ENCODE peak calls at places on chromosomes 2 and 18, in ten cellular contexts. H is heart left ventricle, F is thoracic aorta, L is LoVo, P is stomach, R is HTR-8/SVneo, X is GM12864, Q is astrocyte of the spinal cord, G is T-cell, S is Right ventricle myocardium superior. T is an unnamed sample.

GRCh38 chr2:109209941-109210340 is 80.9 kb downstream of the SH3RF3 start:
- DNase-seq in H (no peak), F (no peak), L (no peak), P (no peak), R (no peak), X (no peak), Q (no peak), G (no peak), S (no peak), T (no peak)

GRCh38 chr2:11419781-11420180 is 46.2 kb downstream of the E2F6 start:
- DNase-seq in H (peak), F (no peak), L (no peak), P (no peak), R (no peak), X (no peak), Q (no peak), G (no peak), S (no peak), T (peak)

GRCh38 chr2:106144621-106145331 is 49.3 kb downstream of the UXS1 start:
- DNase-seq in H (no peak), F (no peak), L (no peak), P (no peak), R (no peak), X (no peak), Q (peak), G (peak), S (no peak), T (no peak)

GRCh38 chr18:36688020-36688965 is 140.5 kb downstream of the TPGS2 start:
- DNase-seq in H (peak), F (peak), L (peak), P (peak), R (peak), X (no peak), Q (peak), G (peak), S (no peak), T (peak)

GRCh38 chr2:198219292-198219691 is 414.9 kb downstream of the PLCL1 start:
- DNase-seq in H (no peak), F (no peak), L (no peak), P (no peak), R (no peak), X (no peak), Q (no peak), G (no peak), S (no peak), T (no peak)

GRCh38 chr2:236676131-236676873 is 106.7 kb downstream of the ACKR3 start:
- DNase-seq in H (peak), F (no peak), L (no peak), P (no peak), R (no peak), X (no peak), Q (peak), G (no peak), S (no peak), T (peak)

GRCh38 chr2:148653437-148653836 is 8.9 kb downstream of the EPC2 start:
- DNase-seq in H (no peak), F (no peak), L (no peak), P (no peak), R (no peak), X (no peak), Q (no peak), G (no peak), S (no peak), T (no peak)

GRCh38 chr2:85537600-85538506 is 1.1 kb upstream of the MAT2A start:
- DNase-seq in H (peak), F (no peak), L (peak), P (peak), R (peak), X (no peak), Q (no peak), G (no peak), S (peak), T (peak)

GRCh38 chr2:73408198-73408597 is 22.6 kb downstream of the ALMS1 start:
- DNase-seq in H (no peak), F (no peak), L (no peak), P (no peak), R (no peak), X (no peak), Q (no peak), G (no peak), S (no peak), T (no peak)

GRCh38 chr2:217934321-217935131 is 68.3 kb downstream of the TNS1 start:
- DNase-seq in H (peak), F (no peak), L (no peak), P (no peak), R (peak), X (no peak), Q (peak), G (no peak), S (peak), T (peak)

GRCh38 chr18:60684843-60685513 is 312.4 kb upstream of the MC4R start:
- DNase-seq in H (no peak), F (no peak), L (peak), P (no peak), R (no peak), X (no peak), Q (peak), G (no peak), S (no peak), T (peak)

GRCh38 chr2:128619471-128620325 is 301.0 kb upstream of the HS6ST1 start:
- DNase-seq in H (no peak), F (no peak), L (no peak), P (no peak), R (no peak), X (no peak), Q (no peak), G (no peak), S (peak), T (no peak)

GRCh38 chr2:239220976-239221375 is 179.8 kb downstream of the HDAC4 start:
- DNase-seq in H (no peak), F (no peak), L (no peak), P (peak), R (no peak), X (no peak), Q (no peak), G (no peak), S (no peak), T (no peak)

GRCh38 chr18:55422456-55423185 is 165.4 kb downstream of the TCF4 start:
- DNase-seq in H (peak), F (no peak), L (no peak), P (no peak), R (no peak), X (no peak), Q (peak), G (no peak), S (peak), T (peak)

GRCh38 chr18:34893239-34893638 is 148.0 kb upstream of the MAPRE2 start:
- DNase-seq in H (no peak), F (no peak), L (no peak), P (no peak), R (no peak), X (no peak), Q (no peak), G (no peak), S (no peak), T (no peak)

GRCh38 chr2:234678721-234679120 is 181.8 kb upstream of the ARL4C start:
- DNase-seq in H (no peak), F (no peak), L (no peak), P (no peak), R (no peak), X (no peak), Q (peak), G (no peak), S (no peak), T (peak)

GRCh38 chr18:75290737-75291358 is 80.3 kb downstream of the TSHZ1 start:
- DNase-seq in H (no peak), F (no peak), L (no peak), P (no peak), R (no peak), X (no peak), Q (no peak), G (no peak), S (no peak), T (no peak)

GRCh38 chr2:216991563-216991962 is 131.7 kb upstream of the TNP1 start:
- DNase-seq in H (no peak), F (no peak), L (no peak), P (no peak), R (no peak), X (no peak), Q (peak), G (no peak), S (peak), T (peak)

GRCh38 chr2:189466046-189466445 is 24.8 kb downstream of the WDR75 start:
- DNase-seq in H (no peak), F (no peak), L (no peak), P (no peak), R (no peak), X (no peak), Q (no peak), G (no peak), S (no peak), T (no peak)

GRCh38 chr2:112818094-112818902 is 18.3 kb downstream of the IL1B start:
- DNase-seq in H (peak), F (no peak), L (no peak), P (no peak), R (no peak), X (no peak), Q (no peak), G (no peak), S (no peak), T (no peak)

GRCh38 chr18:12598181-12598921 is 59.6 kb downstream of the SPIRE1 start:
- DNase-seq in H (no peak), F (no peak), L (no peak), P (no peak), R (no peak), X (no peak), Q (peak), G (no peak), S (no peak), T (peak)

GRCh38 chr2:53770264-53770663 is 2.7 kb downstream of the CHAC2 start:
- DNase-seq in H (no peak), F (no peak), L (no peak), P (no peak), R (no peak), X (no peak), Q (no peak), G (no peak), S (no peak), T (no peak)

GRCh38 chr2:165835363-165835762 is 41.3 kb upstream of the GALNT3 start:
- DNase-seq in H (no peak), F (no peak), L (no peak), P (no peak), R (no peak), X (no peak), Q (no peak), G (no peak), S (no peak), T (no peak)

GRCh38 chr2:85773692-85774091 is 19.9 kb downstream of the ATOH8 start:
- DNase-seq in H (no peak), F (no peak), L (no peak), P (no peak), R (no peak), X (no peak), Q (no peak), G (no peak), S (no peak), T (no peak)

GRCh38 chr2:109563980-109564550 is 49.7 kb downstream of the SEPTIN10 start:
- DNase-seq in H (no peak), F (no peak), L (no peak), P (no peak), R (no peak), X (no peak), Q (no peak), G (no peak), S (no peak), T (no peak)

GRCh38 chr2:223060201-223060825 is 8.3 kb downstream of the KCNE4 start:
- DNase-seq in H (no peak), F (no peak), L (no peak), P (no peak), R (no peak), X (no peak), Q (no peak), G (no peak), S (no peak), T (no peak)

GRCh38 chr2:99974966-99975365 is 167.4 kb downstream of the AFF3 start:
- DNase-seq in H (no peak), F (no peak), L (no peak), P (no peak), R (no peak), X (no peak), Q (no peak), G (no peak), S (no peak), T (peak)

GRCh38 chr2:84649058-84649457 is 132.8 kb downstream of the DNAH6 start:
- DNase-seq in H (no peak), F (no peak), L (no peak), P (no peak), R (no peak), X (no peak), Q (no peak), G (no peak), S (no peak), T (no peak)

GRCh38 chr2:239328306-239329191 is 72.3 kb downstream of the HDAC4 start:
- DNase-seq in H (peak), F (no peak), L (no peak), P (peak), R (no peak), X (no peak), Q (peak), G (no peak), S (peak), T (peak)

GRCh38 chr2:215748446-215748845 is 264.9 kb downstream of the MREG start:
- DNase-seq in H (peak), F (peak), L (no peak), P (no peak), R (no peak), X (no peak), Q (no peak), G (no peak), S (no peak), T (no peak)

GRCh38 chr2:172460780-172461201 is 33.4 kb downstream of the ITGA6 start:
- DNase-seq in H (no peak), F (no peak), L (no peak), P (no peak), R (no peak), X (no peak), Q (no peak), G (no peak), S (no peak), T (peak)

GRCh38 chr18:41038071-41038470 is 917.0 kb upstream of the PIK3C3 start:
- DNase-seq in H (no peak), F (no peak), L (no peak), P (no peak), R (no peak), X (no peak), Q (no peak), G (no peak), S (no peak), T (no peak)

GRCh38 chr18:79545714-79546113 is 133.9 kb upstream of the CTDP1 start:
- DNase-seq in H (peak), F (no peak), L (no peak), P (peak), R (no peak), X (no peak), Q (no peak), G (no peak), S (no peak), T (no peak)

GRCh38 chr2:49954074-49954473 is 799.8 kb upstream of the FSHR start:
- DNase-seq in H (no peak), F (no peak), L (no peak), P (no peak), R (no peak), X (no peak), Q (no peak), G (no peak), S (no peak), T (no peak)

GRCh38 chr18:21316296-21316695 is 74.3 kb downstream of the GREB1L start:
- DNase-seq in H (no peak), F (no peak), L (no peak), P (no peak), R (no peak), X (no peak), Q (no peak), G (no peak), S (no peak), T (no peak)

GRCh38 chr2:133541376-133541775 is 26.9 kb downstream of the NCKAP5 start:
- DNase-seq in H (no peak), F (no peak), L (no peak), P (no peak), R (no peak), X (no peak), Q (no peak), G (no peak), S (no peak), T (no peak)

GRCh38 chr2:37573406-37573805 is 98.0 kb downstream of the CDC42EP3 start:
- DNase-seq in H (no peak), F (no peak), L (no peak), P (no peak), R (no peak), X (no peak), Q (peak), G (no peak), S (no peak), T (no peak)

T was measured in cardiac fibroblast.